ENCODE peak calls at places on chromosomes 11 and 22, in nine cellular contexts. I is upper lobe of left lung, K is A549, Z is IMR-90, R is tibial nerve, D is ovary, B is K562, E is right lobe of liver, X is NB4. U is an unnamed sample.
A peak's percentile ranks its signal among the peaks of the same experiment; 100 is the strongest.

GRCh38 chr11:59669611-59670009 is 773 bp upstream of the PATL1 start:
- DNase-seq in I (peak; percentile 33), K (peak; percentile 21), Z (peak; percentile 49), R (no peak), D (peak; percentile 66), B (no peak), E (peak; percentile 60), X (no peak), U (no peak)

GRCh38 chr11:78085972-78086371 is 6.3 kb upstream of the NDUFC2 start:
- DNase-seq in I (no peak), K (no peak), Z (no peak), R (no peak), D (no peak), B (no peak), E (no peak), X (no peak), U (peak; percentile 6)

GRCh38 chr11:19768815-19769214 is 56.2 kb downstream of the NAV2 start:
- DNase-seq in I (peak; percentile 51), K (no peak), Z (no peak), R (no peak), D (no peak), B (no peak), E (no peak), X (no peak), U (no peak)

GRCh38 chr22:38051900-38052862 is 5.0 kb upstream of the PICK1 start:
- DNase-seq in I (peak; percentile 83), K (peak; percentile 75), Z (peak; percentile 65), R (peak; percentile 59), D (peak; percentile 81), B (peak; percentile 81), E (peak; percentile 79), X (peak; percentile 78), U (peak; percentile 73)

GRCh38 chr11:11849127-11849746 is 7.5 kb downstream of the USP47 start:
- DNase-seq in I (peak; percentile 72), K (peak; percentile 72), Z (peak; percentile 62), R (no peak), D (no peak), B (peak; percentile 63), E (peak; percentile 74), X (peak; percentile 81), U (peak; percentile 88)

GRCh38 chr11:10355257-10355661 is 50.4 kb downstream of the ADM start:
- DNase-seq in I (no peak), K (no peak), Z (no peak), R (no peak), D (no peak), B (no peak), E (no peak), X (no peak), U (no peak)

GRCh38 chr11:120335928-120336640 is at the start of gene ARHGEF12:
- DNase-seq in I (peak; percentile 93), K (peak; percentile 97), Z (peak; percentile 97), R (peak; percentile 90), D (peak; percentile 98), B (peak; percentile 95), E (peak; percentile 97), X (no peak), U (peak; percentile 96)

GRCh38 chr22:49997221-49997599 is 15.4 kb downstream of the IL17REL start:
- DNase-seq in I (peak; percentile 54), K (no peak), Z (no peak), R (no peak), D (peak; percentile 18), B (no peak), E (no peak), X (no peak), U (no peak)

GRCh38 chr11:11215944-11216343 is 137.1 kb downstream of the CSNK2A3 start:
- DNase-seq in I (no peak), K (no peak), Z (no peak), R (no peak), D (no peak), B (no peak), E (peak; percentile 12), X (no peak), U (no peak)

GRCh38 chr11:68120212-68121066 is 749 bp downstream of the CHKA start:
- DNase-seq in I (peak; percentile 78), K (no peak), Z (peak; percentile 26), R (peak; percentile 46), D (peak; percentile 68), B (peak; percentile 52), E (peak; percentile 75), X (peak; percentile 81), U (peak; percentile 83)

GRCh38 chr11:100686476-100686875 is 612 bp upstream of the ARHGAP42 start:
- DNase-seq in I (no peak), K (no peak), Z (no peak), R (no peak), D (no peak), B (no peak), E (no peak), X (no peak), U (no peak)

GRCh38 chr11:100687630-100688395 is 725 bp downstream of the ARHGAP42 start:
- DNase-seq in I (peak; percentile 34), K (peak; percentile 86), Z (peak; percentile 85), R (peak; percentile 23), D (peak; percentile 57), B (peak; percentile 53), E (peak; percentile 66), X (peak; percentile 25), U (peak; percentile 57)

GRCh38 chr11:100684101-100685065 is 2.7 kb upstream of the ARHGAP42 start:
- DNase-seq in I (no peak), K (peak; percentile 69), Z (no peak), R (no peak), D (no peak), B (no peak), E (no peak), X (no peak), U (no peak)

GRCh38 chr11:100689141-100689540 is 2.1 kb downstream of the ARHGAP42 start:
- DNase-seq in I (no peak), K (no peak), Z (no peak), R (no peak), D (no peak), B (no peak), E (no peak), X (no peak), U (no peak)

DNA sequence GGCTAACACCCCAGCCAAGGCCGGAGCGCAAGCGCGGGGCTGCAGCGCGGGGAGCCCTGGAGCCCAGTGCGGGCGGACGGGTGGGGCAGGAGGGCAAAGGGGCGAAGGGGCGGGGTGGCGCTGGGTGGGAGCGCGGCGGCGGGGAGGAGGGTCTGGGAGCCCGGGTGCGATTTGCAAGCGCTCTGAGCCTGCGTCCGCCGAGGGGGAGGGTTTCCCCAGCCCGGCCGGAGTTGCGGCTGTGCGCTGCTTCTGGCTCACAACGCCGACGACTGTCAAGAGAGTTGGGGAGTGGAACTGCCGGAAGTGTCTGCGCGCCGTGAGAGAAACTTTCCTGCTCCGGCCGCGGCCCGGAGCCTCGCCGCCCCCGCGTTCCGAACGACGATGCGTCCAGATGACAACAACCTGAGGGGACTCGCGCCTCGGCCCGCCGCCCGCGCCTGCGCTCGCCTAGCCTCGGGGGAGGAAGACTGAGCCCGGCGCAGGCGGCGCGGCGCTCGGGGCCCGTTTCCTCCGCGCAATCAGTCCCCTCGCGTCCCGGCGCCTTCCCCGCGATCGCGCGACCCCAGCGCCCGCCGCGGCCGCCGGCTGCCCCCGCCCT is at the start of gene ARHGAP42:
- DNase-seq in I (peak; percentile 47), K (peak; percentile 74), Z (peak; percentile 48), R (peak; percentile 36), D (peak; percentile 63), B (peak; percentile 53), E (peak; percentile 85), X (peak; percentile 15), U (peak; percentile 41)
- TF ChIP-seq POLR2A in I (no peak), K (peak; percentile 38), Z (no peak), R (peak; percentile 68), D (no peak), B (peak; percentile 32), E (peak; percentile 68), X (no peak), U (no peak)

GRCh38 chr11:46917109-46918086 is 952 bp downstream of the LRP4 start:
- DNase-seq in I (no peak), K (no peak), Z (no peak), R (no peak), D (no peak), B (peak; percentile 19), E (no peak), X (no peak), U (no peak)
- TF ChIP-seq POLR2A in I (no peak), K (no peak), Z (no peak), R (no peak), D (no peak), B (no peak), E (no peak), X (no peak), U (no peak)

GRCh38 chr11:65504671-65505433 is 6.0 kb downstream of the MALAT1 start:
- DNase-seq in I (no peak), K (peak; percentile 54), Z (peak; percentile 46), R (no peak), D (no peak), B (no peak), E (no peak), X (peak; percentile 28), U (no peak)

GRCh38 chr11:65503606-65503922 is 4.7 kb downstream of the MALAT1 start:
- DNase-seq in I (no peak), K (no peak), Z (peak; percentile 33), R (no peak), D (no peak), B (no peak), E (no peak), X (peak; percentile 16), U (no peak)

GRCh38 chr11:65505434-65506315 is 6.8 kb downstream of the MALAT1 start:
- DNase-seq in I (no peak), K (peak; percentile 44), Z (peak; percentile 52), R (no peak), D (peak; percentile 53), B (no peak), E (no peak), X (peak; percentile 38), U (no peak)

GRCh38 chr11:65502852-65503603 is 4.2 kb downstream of the MALAT1 start:
- DNase-seq in I (no peak), K (peak; percentile 69), Z (peak; percentile 64), R (no peak), D (no peak), B (no peak), E (no peak), X (peak; percentile 51), U (peak; percentile 84)

GRCh38 chr11:65503923-65504670 is 5.3 kb downstream of the MALAT1 start:
- DNase-seq in I (no peak), K (peak; percentile 70), Z (peak; percentile 59), R (no peak), D (no peak), B (no peak), E (no peak), X (peak; percentile 39), U (peak; percentile 58)
- TF ChIP-seq POLR2A in I (peak; percentile 43), K (no peak), Z (no peak), R (peak; percentile 34), D (no peak), B (peak; percentile 94), E (no peak), X (no peak), U (peak; percentile 89)

DNA sequence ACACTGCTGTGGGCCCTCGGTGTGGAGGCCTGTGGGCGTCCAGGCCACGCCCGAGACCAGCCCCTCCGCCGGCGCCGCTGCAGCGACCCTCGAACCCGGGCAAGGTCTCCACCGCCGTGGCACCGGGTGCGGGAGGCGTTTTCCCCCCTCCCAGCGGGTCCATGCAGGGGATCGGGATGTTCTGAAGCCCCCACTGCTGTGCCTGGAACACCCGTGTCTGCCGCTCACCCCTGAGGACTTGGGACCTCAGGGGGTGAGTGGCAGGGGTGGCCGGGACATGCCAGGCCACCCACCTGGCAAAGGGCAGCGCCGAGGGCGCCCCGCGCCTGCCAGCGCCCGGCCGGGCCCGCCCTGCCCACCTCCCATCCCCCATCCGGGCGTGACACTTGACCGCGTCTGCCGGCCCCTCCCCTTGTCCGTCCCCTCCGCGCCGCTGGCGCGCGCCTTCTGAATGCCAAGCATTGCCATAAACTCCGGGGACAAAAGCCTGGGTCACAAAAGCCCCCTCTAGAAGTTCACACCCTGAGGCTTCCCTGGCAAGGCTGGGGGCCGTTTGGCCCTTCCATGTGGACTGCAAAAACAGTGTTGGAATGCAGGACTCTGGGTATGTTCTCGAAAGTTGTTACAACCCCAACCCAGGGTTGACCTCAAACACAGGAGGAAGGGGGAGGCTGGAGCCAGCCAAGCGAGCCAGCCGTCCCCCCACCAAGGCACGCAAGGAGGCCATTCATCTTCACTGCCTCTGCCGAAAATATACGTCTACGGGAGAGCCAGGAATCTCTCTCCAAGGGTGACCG is 819 bp upstream of the KCNQ1OT1 start:
- DNase-seq in I (peak; percentile 75), K (peak; percentile 52), Z (no peak), R (peak; percentile 47), D (peak; percentile 71), B (peak; percentile 75), E (peak; percentile 86), X (peak; percentile 56), U (peak; percentile 69)
- TF ChIP-seq POLR2A in I (no peak), K (no peak), Z (no peak), R (peak; percentile 12), D (no peak), B (no peak), E (no peak), X (peak; percentile 22), U (peak; percentile 40)

U was measured in erythroblast.